ENCODE peak calls at places on chromosomes 2 and 18, in four cellular contexts. X is IMR-90, Z is mesendoderm, M is H1. S is an unnamed sample. For H3K4me1, the result is how much of the 10 kb centered on the place peaks cover.

GRCh38 chr2:219707496-219708285 is 80.3 kb downstream of the SLC4A3 start:
- DNase-seq in X (peak), Z (no peak), M (no peak), S (no peak)

GRCh38 chr18:26565514-26565913 is 17.2 kb upstream of the KCTD1 start:
- DNase-seq in X (no peak), Z (no peak), M (no peak), S (no peak)

GRCh38 chr2:159798376-159798724 is 342 bp upstream of the CD302 start:
- DNase-seq in X (no peak), Z (no peak), M (no peak), S (no peak)

GRCh38 chr18:80252136-80252535 is 4.8 kb upstream of the PARD6G start:
- DNase-seq in X (peak), Z (no peak), M (no peak), S (no peak)

GRCh38 chr2:96404446-96405373 is 69.1 kb downstream of the NCAPH start:
- DNase-seq in X (no peak), Z (no peak), M (no peak), S (no peak)

GRCh38 chr2:221572821-221573429 is 821 bp upstream of the EPHA4 start:
- DNase-seq in X (peak), Z (no peak), M (peak), S (peak)

GRCh38 chr2:179226203-179226960 is 38.2 kb downstream of the SESTD1 start:
- DNase-seq in X (no peak), Z (no peak), M (no peak), S (no peak)

GRCh38 chr2:241833101-241833937 is 24.3 kb downstream of the NEU4 start:
- DNase-seq in X (peak), Z (peak), M (no peak), S (no peak)

GRCh38 chr18:36331541-36331971 is 34.0 kb downstream of the FHOD3 start:
- DNase-seq in X (no peak), Z (no peak), M (peak), S (no peak)

GRCh38 chr2:11241804-11242203 is 86.5 kb downstream of the SLC66A3 start:
- DNase-seq in X (no peak), Z (no peak), M (no peak), S (no peak)

GRCh38 chr2:124145982-124146381 is 120.9 kb downstream of the CNTNAP5 start:
- DNase-seq in X (no peak), Z (no peak), M (no peak), S (no peak)

GRCh38 chr2:10220516-10221391 is 82.0 kb upstream of the HPCAL1 start:
- DNase-seq in X (peak), Z (no peak), M (no peak), S (no peak)

GRCh38 chr18:74834424-74835309 is 237.0 kb downstream of the ZNF407 start:
- DNase-seq in X (peak), Z (peak), M (no peak), S (no peak)

GRCh38 chr18:43486462-43486861 is 209.2 kb upstream of the SYT4 start:
- DNase-seq in X (no peak), Z (peak), M (peak), S (no peak)

GRCh38 chr18:4454548-4455112 is 477 bp downstream of the DLGAP1 start:
- DNase-seq in X (no peak), Z (no peak), M (peak), S (no peak)

GRCh38 chr2:8430628-8431027 is 251.2 kb upstream of the ID2 start:
- DNase-seq in X (no peak), Z (no peak), M (no peak), S (no peak)

GRCh38 chr2:17539596-17539992 is 902 bp upstream of the VSNL1 start:
- DNase-seq in X (no peak), Z (peak), M (peak), S (peak)

GRCh38 chr2:216849987-216850386 is 9.9 kb downstream of the TNP1 start:
- DNase-seq in X (no peak), Z (no peak), M (no peak), S (no peak)

GRCh38 chr2:166758956-166759355 is 129.3 kb upstream of the XIRP2 start:
- DNase-seq in X (no peak), Z (no peak), M (no peak), S (no peak)

GRCh38 chr2:190382851-190383250 is 25.3 kb upstream of the MFSD6 start:
- DNase-seq in X (peak), Z (peak), M (no peak), S (no peak)

GRCh38 chr2:202030676-202031075 is 3.0 kb upstream of the FZD7 start:
- DNase-seq in X (peak), Z (no peak), M (no peak), S (no peak)

GRCh38 chr18:13548944-13549878 is 177.1 kb downstream of the FAM210A start:
- DNase-seq in X (no peak), Z (no peak), M (no peak), S (no peak)

GRCh38 chr18:58268849-58269248 is 224.8 kb downstream of the NEDD4L start:
- DNase-seq in X (peak), Z (peak), M (no peak), S (no peak)

GRCh38 chr18:58264846-58265245 is 220.8 kb downstream of the NEDD4L start:
- DNase-seq in X (no peak), Z (no peak), M (no peak), S (no peak)

GRCh38 chr18:58267493-58267892 is 223.5 kb downstream of the NEDD4L start:
- DNase-seq in X (peak), Z (no peak), M (no peak), S (no peak)

GRCh38 chr18:58263733-58264469 is 219.9 kb downstream of the NEDD4L start:
- DNase-seq in X (peak), Z (no peak), M (no peak), S (no peak)

DNA sequence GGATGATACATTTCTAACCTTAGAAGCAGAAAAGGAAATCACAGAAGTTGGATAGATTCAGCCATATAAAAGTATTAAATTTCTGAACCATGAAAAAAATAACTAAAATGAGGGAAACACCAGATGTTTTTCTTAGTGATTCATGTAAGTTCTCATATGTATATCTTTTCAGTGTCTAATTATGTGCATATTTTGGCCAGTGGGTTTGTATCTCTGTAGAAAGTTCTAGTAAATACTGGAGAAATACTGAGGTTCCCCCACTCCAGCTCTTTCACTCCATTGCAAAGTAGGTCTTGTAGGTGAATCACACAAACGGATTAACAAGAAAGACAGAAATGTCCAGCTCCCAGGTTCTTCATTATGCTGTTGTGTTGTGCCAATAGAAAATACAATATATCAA is 222.3 kb downstream of the NEDD4L start:
- DNase-seq in X (peak), Z (no peak), M (no peak), S (no peak)
- H3K56ac ChIP-seq in X (no peak), Z (no peak), M (no peak), S (no peak)

GRCh38 chr2:199744260-199744659 is 106.7 kb downstream of the FTCDNL1 start:
- DNase-seq in X (no peak), Z (no peak), M (no peak), S (no peak)

GRCh38 chr2:199738723-199739412 is 112.1 kb downstream of the FTCDNL1 start:
- DNase-seq in X (peak), Z (no peak), M (no peak), S (no peak)

GRCh38 chr2:199742884-199743283 is 108.1 kb downstream of the FTCDNL1 start:
- DNase-seq in X (no peak), Z (peak), M (no peak), S (no peak)

GRCh38 chr2:199739413-199740110 is 111.4 kb downstream of the FTCDNL1 start:
- DNase-seq in X (peak), Z (peak), M (peak), S (peak)

DNA sequence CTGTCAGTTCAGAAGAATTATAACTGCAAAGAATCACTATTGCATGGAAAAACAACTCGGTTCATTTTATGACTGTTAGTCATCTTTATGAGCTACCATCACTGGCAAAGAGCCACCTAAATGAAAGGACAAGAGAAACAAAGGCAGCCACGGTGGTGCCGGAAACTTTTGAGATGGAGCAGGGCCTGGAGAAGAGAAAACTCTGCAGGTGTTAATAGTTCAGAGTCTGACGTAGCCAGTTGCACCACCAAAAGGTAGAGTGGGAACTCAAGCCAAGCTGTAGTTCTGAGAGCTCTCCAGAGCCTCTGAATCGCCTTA is 110.9 kb downstream of the FTCDNL1 start:
- DNase-seq in X (no peak), Z (no peak), M (no peak), S (no peak)
- H2BK15ac ChIP-seq in X (no peak), Z (no peak), M (no peak), S (no peak)

DNA sequence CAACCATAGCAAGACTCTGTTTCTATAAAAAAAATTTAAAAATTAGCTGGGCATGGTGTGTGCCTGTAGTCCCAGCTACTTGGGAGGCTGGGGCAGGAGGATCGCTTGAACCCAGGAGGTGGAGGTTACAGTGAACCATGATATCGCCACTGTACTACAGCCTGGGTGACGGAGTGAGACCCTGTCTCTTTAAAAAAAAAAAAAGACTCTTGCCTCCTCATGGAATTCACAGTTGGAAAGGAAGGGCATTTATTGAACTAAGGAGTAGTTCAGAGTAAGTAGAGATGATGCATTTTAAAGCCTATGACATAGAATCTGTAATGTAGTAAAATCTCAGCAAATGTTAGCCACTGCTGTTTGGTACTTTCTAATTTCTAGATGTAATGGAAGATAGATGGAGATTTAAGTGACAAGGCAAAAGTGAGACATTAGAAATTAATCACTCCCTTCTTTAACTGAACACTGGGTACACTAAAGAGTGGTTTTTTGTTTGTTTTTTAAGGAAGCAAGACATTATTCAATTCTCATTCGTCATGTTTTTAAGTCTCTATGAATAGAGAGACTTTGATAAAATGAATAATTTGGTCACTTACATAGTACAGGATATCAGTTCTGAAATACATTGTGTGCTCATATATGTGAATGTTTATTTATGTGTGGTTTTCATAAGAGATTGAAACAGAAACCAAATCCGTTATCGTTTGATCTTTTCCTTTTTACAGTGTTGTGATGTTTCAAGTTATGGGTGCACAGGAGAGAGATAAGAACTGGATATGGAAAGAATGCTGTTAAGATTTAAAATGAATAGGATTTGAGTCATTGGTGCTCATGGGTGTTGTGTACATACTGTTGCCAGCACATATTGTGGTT is 186.1 kb upstream of the STON1 start:
- DNase-seq in X (peak), Z (peak), M (no peak), S (no peak)
- H3K4me1 ChIP-seq in X (under half), Z (under half), M (under half), S (under half)

DNA sequence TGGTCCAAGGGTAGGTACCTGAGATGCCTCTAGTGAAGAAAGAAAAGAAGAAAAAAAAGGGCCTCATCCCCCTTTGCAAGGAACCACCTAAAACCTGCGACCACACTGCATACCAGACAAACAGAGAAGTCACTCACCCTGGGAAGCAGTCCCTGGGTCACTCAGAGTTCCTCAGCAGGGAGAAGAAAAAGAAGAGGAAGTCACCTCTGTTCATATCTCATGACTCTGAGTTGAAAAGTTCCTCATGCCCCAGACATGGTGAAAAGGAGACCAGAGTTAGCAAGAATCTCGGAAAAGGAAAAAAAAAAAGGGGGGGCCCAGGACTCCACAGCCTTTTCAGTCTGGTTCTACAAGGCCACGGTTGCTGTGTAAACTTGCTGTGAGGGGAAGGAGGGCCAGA is 478.4 kb upstream of the NRXN1 start:
- DNase-seq in X (no peak), Z (no peak), M (no peak), S (no peak)
- H3K56ac ChIP-seq in X (no peak), Z (no peak), M (no peak), S (no peak)

GRCh38 chr18:76495435-76496199 is 575 bp upstream of the ZNF516 start:
- DNase-seq in X (peak), Z (peak), M (peak), S (peak)
- H2BK15ac ChIP-seq in X (peak), Z (no peak), M (peak), S (no peak)

DNA sequence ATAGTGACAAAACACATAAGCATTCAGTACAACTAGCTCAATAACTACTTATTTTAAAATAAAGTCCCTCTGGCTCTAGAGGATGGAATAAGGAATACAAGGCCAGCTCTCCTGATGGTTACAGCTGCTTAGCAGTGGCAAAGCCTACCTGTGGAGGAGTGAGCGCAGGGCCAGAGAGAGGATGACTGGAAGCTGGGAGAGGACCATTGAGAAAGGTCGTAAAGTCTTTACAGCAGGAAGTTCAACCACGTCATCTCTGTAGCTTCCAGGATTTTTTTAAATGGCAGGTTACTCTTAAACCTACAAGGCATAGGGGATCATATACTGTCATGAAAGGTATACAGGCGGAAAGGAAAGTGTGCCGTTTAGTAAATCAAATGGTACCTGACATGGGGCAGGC is 26.3 kb downstream of the ANXA4 start:
- DNase-seq in X (no peak), Z (no peak), M (no peak), S (no peak)
- H3K4me1 ChIP-seq in X (under half), Z (under half), M (under half), S (under half)

GRCh38 chr2:31282634-31283033 is 48.7 kb downstream of the EHD3 start:
- DNase-seq in X (no peak), Z (no peak), M (no peak), S (no peak)
- H3K56ac ChIP-seq in X (no peak), Z (no peak), M (no peak), S (no peak)

DNA sequence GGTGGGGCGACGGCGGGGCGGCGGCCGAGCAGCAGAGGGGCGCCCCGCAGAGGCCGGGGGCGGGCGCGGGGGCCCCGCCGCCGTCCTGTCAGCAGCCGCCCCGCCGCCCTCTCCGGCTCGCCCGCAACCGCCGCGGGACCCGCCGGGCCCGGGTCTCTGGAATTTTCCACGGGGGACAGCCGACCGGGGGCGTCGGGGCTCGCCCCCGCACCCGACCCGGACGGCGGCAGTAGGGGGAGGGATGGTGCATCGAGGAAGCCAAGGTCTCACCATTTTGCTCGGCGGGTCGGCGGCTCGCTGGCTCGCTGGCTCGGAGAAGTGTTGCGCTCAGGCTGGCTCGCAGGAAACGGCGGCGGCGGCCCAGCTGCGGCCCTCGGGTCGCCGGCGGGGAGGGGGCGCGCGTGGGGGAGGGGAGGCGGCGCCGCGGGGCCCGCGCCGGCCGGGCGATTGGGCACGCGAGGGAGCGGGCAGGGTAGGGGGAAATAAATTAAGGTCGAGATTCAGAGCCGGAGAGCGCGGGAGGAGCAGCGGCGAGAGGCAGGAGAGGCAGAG is 401 bp downstream of the PPP3R1 start:
- DNase-seq in X (no peak), Z (peak), M (peak), S (peak)
- H2BK15ac ChIP-seq in X (no peak), Z (no peak), M (no peak), S (no peak)

DNA sequence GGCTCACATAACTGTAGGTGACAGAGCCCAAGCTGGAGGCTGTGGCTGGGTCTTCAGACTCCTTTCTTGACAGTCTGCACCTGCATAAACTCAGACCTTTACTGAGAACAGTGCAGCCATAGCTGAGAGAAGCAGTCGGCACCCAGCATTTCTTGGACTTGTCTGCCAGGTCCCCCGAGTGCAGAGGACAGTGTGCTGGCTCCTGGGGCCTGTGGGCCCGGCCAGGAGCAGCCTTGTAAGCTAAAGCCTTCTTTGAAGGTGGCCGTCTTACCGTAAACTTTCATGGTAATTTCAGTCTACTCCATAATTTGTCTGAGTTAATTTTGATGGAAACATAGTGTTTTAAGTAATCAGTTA is 70.9 kb downstream of the LRRFIP1 start:
- DNase-seq in X (no peak), Z (no peak), M (no peak), S (peak)
- H3K4me1 ChIP-seq in X (half or more), Z (under half), M (under half), S (under half)

GRCh38 chr2:50346104-50346503 is 685.8 kb downstream of the NRXN1 start:
- DNase-seq in X (no peak), Z (peak), M (peak), S (peak)
- H3K56ac ChIP-seq in X (no peak), Z (no peak), M (no peak), S (no peak)

S was measured in H9.